ENCODE peak calls at places on chromosomes 1 and 21, in seven cellular contexts. Y is MCF 10A; G is HEK293T; Q is occipital lobe; C is GM10248; H is Kasumi-1; J is stimulated activated CD8-positive, alpha-beta memory T cell treated with anti-CD3 and anti-CD28 coated beads, Interleukin-15, amount 100 ng/mL, for 24 hours. Z is an unnamed sample.

GRCh38 chr1:179121159-179121938 is 39.5 kb downstream of the TOR3A start:
- DNase-seq in Y (peak), J (no peak), C (peak), H (peak), Q (no peak), G (peak), Z (no peak)

GRCh38 chr1:39701092-39701460 is 9.8 kb upstream of the HPCAL4 start:
- DNase-seq in G (no peak), Y (no peak), Q (peak), J (no peak), C (no peak), H (no peak), Z (no peak)

GRCh38 chr1:212640223-212640885 is 31.8 kb downstream of the ATF3 start:
- DNase-seq in H (peak), Y (no peak), Q (no peak), J (no peak), C (no peak), G (no peak), Z (no peak)

GRCh38 chr1:110292327-110292741 is 46.8 kb upstream of the RBM15 start:
- DNase-seq in J (no peak), Y (peak), H (no peak), C (no peak), Q (no peak), G (peak), Z (no peak)

GRCh38 chr1:36367798-36368197 is 17.9 kb downstream of the STK40 start:
- DNase-seq in Q (no peak), H (no peak), J (no peak), G (no peak), C (no peak), Y (no peak), Z (no peak)

GRCh38 chr21:15057290-15057689 is 7.5 kb downstream of the NRIP1 start:
- DNase-seq in Q (no peak), Y (no peak), H (no peak), G (no peak), J (no peak), C (no peak), Z (no peak)

GRCh38 chr21:26095131-26095530 is 75.4 kb downstream of the APP start:
- DNase-seq in H (no peak), J (no peak), Y (peak), G (no peak), Q (no peak), C (no peak), Z (no peak)

GRCh38 chr1:98327151-98327918 is 334.2 kb upstream of the SNX7 start:
- DNase-seq in Y (no peak), H (no peak), C (no peak), G (no peak), Q (no peak), J (no peak), Z (no peak)

GRCh38 chr21:44628707-44629391 is 2.0 kb downstream of the KRTAP10-9 start:
- DNase-seq in Y (no peak), H (no peak), G (no peak), Q (no peak), C (no peak), J (no peak), Z (no peak)

GRCh38 chr1:5998906-5999301 is 6.7 kb upstream of the NPHP4 start:
- DNase-seq in G (no peak), H (no peak), Y (no peak), Q (no peak), C (no peak), J (no peak), Z (no peak)

GRCh38 chr1:203511513-203511912 is 17.6 kb downstream of the OPTC start:
- DNase-seq in H (no peak), J (no peak), G (no peak), C (no peak), Q (no peak), Y (no peak), Z (no peak)

GRCh38 chr1:151570819-151571218 is 30.7 kb downstream of the TUFT1 start:
- DNase-seq in H (no peak), Y (no peak), J (no peak), C (no peak), G (no peak), Q (no peak), Z (no peak)

GRCh38 chr21:14457762-14458161 is 74.8 kb upstream of the HSPA13 start:
- DNase-seq in H (no peak), J (no peak), Y (no peak), G (no peak), Q (no peak), C (no peak), Z (no peak)

GRCh38 chr1:151210830-151211229 is 12.5 kb downstream of the PIP5K1A start:
- DNase-seq in C (no peak), H (no peak), G (no peak), Q (no peak), Y (no peak), J (no peak), Z (no peak)

GRCh38 chr1:88867743-88868521 is 23.4 kb downstream of the GTF2B start:
- DNase-seq in G (no peak), H (no peak), J (no peak), C (no peak), Q (no peak), Y (no peak), Z (no peak)

GRCh38 chr1:152519876-152520275 is 5.6 kb downstream of the CRCT1 start:
- DNase-seq in H (peak), Y (no peak), Q (no peak), C (no peak), G (no peak), J (no peak), Z (no peak)

GRCh38 chr1:162632234-162632666 is at the start of gene DDR2:
- DNase-seq in G (peak), C (no peak), Y (peak), Q (no peak), J (no peak), H (no peak), Z (peak)

GRCh38 chr1:4601986-4602385 is 52.4 kb upstream of the AJAP1 start:
- DNase-seq in Y (no peak), G (no peak), Q (no peak), H (no peak), J (no peak), C (no peak), Z (peak)

GRCh38 chr1:208919371-208919770 is 664.1 kb upstream of the CAMK1G start:
- DNase-seq in H (no peak), G (no peak), J (no peak), Y (peak), Q (no peak), C (no peak), Z (no peak)

GRCh38 chr1:205481279-205481617 is 23.2 kb upstream of the CDK18 start:
- DNase-seq in Q (no peak), Y (no peak), C (no peak), J (no peak), H (no peak), G (no peak), Z (no peak)

GRCh38 chr1:102531031-102531430 is 534.3 kb upstream of the OLFM3 start:
- DNase-seq in G (no peak), Y (no peak), H (no peak), Q (no peak), J (no peak), C (no peak), Z (no peak)

GRCh38 chr1:10901894-10902805 is 105.7 kb upstream of the CASZ1 start:
- DNase-seq in H (peak), Y (no peak), C (no peak), Q (no peak), G (no peak), J (no peak), Z (no peak)

GRCh38 chr1:170321113-170321512 is 175.4 kb downstream of the NTMT2 start:
- DNase-seq in H (no peak), G (no peak), C (no peak), Y (no peak), J (no peak), Q (no peak), Z (no peak)

GRCh38 chr1:92441316-92442311 is 45.1 kb downstream of the GFI1 start:
- DNase-seq in Q (no peak), G (no peak), Y (no peak), H (no peak), C (no peak), J (no peak), Z (no peak)

GRCh38 chr21:41640756-41641509 is 125.9 kb downstream of the RIPK4 start:
- DNase-seq in C (no peak), Y (peak), G (no peak), J (no peak), Q (no peak), H (no peak), Z (no peak)

GRCh38 chr21:40681164-40681859 is 165.6 kb downstream of the DSCAM start:
- DNase-seq in C (no peak), J (no peak), G (no peak), Y (no peak), H (no peak), Q (no peak), Z (no peak)

GRCh38 chr1:54579337-54579781 is 31.3 kb downstream of the ACOT11 start:
- DNase-seq in G (no peak), Y (no peak), Q (no peak), J (no peak), C (no peak), H (no peak), Z (no peak)

GRCh38 chr1:173050865-173051264 is at the start of gene TNFSF18:
- DNase-seq in H (no peak), G (no peak), J (no peak), C (no peak), Y (peak), Q (no peak), Z (no peak)